ENCODE peak calls at places on chromosomes 2 and 18, in eight cellular contexts. T is effector memory CD8-positive, alpha-beta T cell; X is activated CD8-positive, alpha-beta memory T cell treated with anti-CD3 and anti-CD28 coated beads, Interleukin-2, amount 50 U/mL, for 48 hours; O is mammary epithelial cell; U is astrocyte of the spinal cord; B is Calu3; A is NCI-H2029 treated with DMSO at 0.1 percent for 48 hours; Z is cerebellum. F is an unnamed sample.

GRCh38 chr2:234033174-234033573 is 17.3 kb upstream of the SPP2 start:
- DNase-seq in T (no peak), X (no peak), O (no peak), U (peak; percentile 18), B (no peak), A (no peak), Z (no peak), F (no peak)

GRCh38 chr2:240303896-240304745 is 131.3 kb upstream of the GPC1 start:
- DNase-seq in T (no peak), X (peak; percentile 30), O (no peak), U (no peak), B (no peak), A (no peak), Z (no peak), F (no peak)

GRCh38 chr18:6488956-6489355 is 74.2 kb upstream of the L3MBTL4 start:
- DNase-seq in T (no peak), X (no peak), O (peak; percentile 73), U (no peak), B (no peak), A (no peak), Z (no peak), F (no peak)

GRCh38 chr2:95695613-95696012 is 103.8 kb downstream of the TRIM43 start:
- DNase-seq in T (no peak), X (no peak), O (no peak), U (no peak), B (no peak), A (no peak), Z (no peak), F (no peak)

GRCh38 chr2:233775414-233775813 is 2.7 kb upstream of the MROH2A start:
- DNase-seq in T (no peak), X (no peak), O (no peak), U (no peak), B (no peak), A (no peak), Z (no peak), F (no peak)

GRCh38 chr2:2831656-2832055 is 500.6 kb upstream of the MYT1L start:
- DNase-seq in T (no peak), X (no peak), O (no peak), U (no peak), B (no peak), A (no peak), Z (peak; percentile 38), F (no peak)

GRCh38 chr18:58806826-58807714 is 57.6 kb upstream of the ZNF532 start:
- DNase-seq in T (no peak), X (no peak), O (no peak), U (no peak), B (no peak), A (no peak), Z (no peak), F (no peak)

GRCh38 chr18:60585670-60586069 is 213.1 kb upstream of the MC4R start:
- DNase-seq in T (no peak), X (no peak), O (no peak), U (no peak), B (no peak), A (no peak), Z (no peak), F (no peak)

GRCh38 chr2:147464737-147465437 is 379.9 kb upstream of the ACVR2A start:
- DNase-seq in T (no peak), X (no peak), O (no peak), U (no peak), B (no peak), A (no peak), Z (no peak), F (peak; percentile 11)

GRCh38 chr2:218518876-218519275 is 49.3 kb downstream of the USP37 start:
- DNase-seq in T (no peak), X (no peak), O (no peak), U (no peak), B (no peak), A (no peak), Z (no peak), F (no peak)

GRCh38 chr18:75162467-75162866 is 46.5 kb downstream of the PTGR3 start:
- DNase-seq in T (no peak), X (no peak), O (peak; percentile 3), U (peak; percentile 53), B (no peak), A (no peak), Z (no peak), F (no peak)

GRCh38 chr2:37561615-37562569 is 109.5 kb downstream of the CDC42EP3 start:
- DNase-seq in T (no peak), X (no peak), O (peak; percentile 93), U (peak; percentile 89), B (peak; percentile 75), A (no peak), Z (no peak), F (peak; percentile 13)

GRCh38 chr2:145380436-145381017 is 860.6 kb upstream of the ZEB2 start:
- DNase-seq in T (no peak), X (no peak), O (peak; percentile 71), U (peak; percentile 67), B (peak; percentile 11), A (no peak), Z (no peak), F (no peak)

GRCh38 chr2:226963528-226963927 is 127.7 kb downstream of the RHBDD1 start:
- DNase-seq in T (no peak), X (no peak), O (peak; percentile 46), U (peak; percentile 84), B (no peak), A (no peak), Z (no peak), F (no peak)

GRCh38 chr18:6598657-6599056 is 130.9 kb upstream of the ARHGAP28 start:
- DNase-seq in T (no peak), X (no peak), O (no peak), U (no peak), B (no peak), A (no peak), Z (no peak), F (no peak)

GRCh38 chr18:13811993-13812392 is 12.0 kb upstream of the MC5R start:
- DNase-seq in T (no peak), X (no peak), O (no peak), U (no peak), B (peak; percentile 28), A (no peak), Z (no peak), F (peak; percentile 10)

F was measured in HepG2.